ENCODE peak calls at places on chromosomes 2 and 18, in seven cellular contexts. U is T-cell; J is stimulated activated CD4-positive, alpha-beta T cell treated with anti-CD3 and anti-CD28 coated beads, Interleukin-1b, Interleukin-23, amount 100 ng/mL, for 24 hours; H is HT1080; T is activated T-cell treated with anti-CD3 and anti-CD28 coated beads for 24 hours; Z is COR-L47; V is RWPE1. P is an unnamed sample.
A peak's percentile ranks its signal among the peaks of the same experiment; 100 is the strongest.

GRCh38 chr18:49664086-49664890 is 102.4 kb downstream of the LIPG start:
- DNase-seq in U (no peak), J (no peak), H (no peak), T (no peak), Z (peak; percentile 46), V (no peak), P (peak; percentile 5)

GRCh38 chr2:29841386-29842004 is 79.9 kb downstream of the ALK start:
- DNase-seq in U (no peak), J (no peak), H (peak; percentile 50), T (peak; percentile 6), Z (no peak), V (peak; percentile 34), P (peak; percentile 21)

GRCh38 chr2:206127656-206128055 is 31.6 kb downstream of the NDUFS1 start:
- DNase-seq in U (no peak), J (no peak), H (peak; percentile 7), T (no peak), Z (no peak), V (no peak), P (no peak)

GRCh38 chr18:62549755-62550154 is 26.9 kb downstream of the ZCCHC2 start:
- DNase-seq in U (no peak), J (no peak), H (no peak), T (no peak), Z (no peak), V (no peak), P (no peak)

GRCh38 chr2:218981390-218982311 is 3.3 kb downstream of the FEV start:
- DNase-seq in U (no peak), J (no peak), H (no peak), T (no peak), Z (no peak), V (no peak), P (peak; percentile 20)

GRCh38 chr2:205712508-205712907 is 30.2 kb downstream of the NRP2 start:
- DNase-seq in U (no peak), J (no peak), H (peak; percentile 86), T (no peak), Z (no peak), V (no peak), P (no peak)

GRCh38 chr18:55861266-55861665 is 273.3 kb upstream of the TCF4 start:
- DNase-seq in U (no peak), J (no peak), H (peak; percentile 40), T (no peak), Z (peak; percentile 24), V (no peak), P (no peak)

GRCh38 chr2:57981369-57981768 is 65.2 kb upstream of the VRK2 start:
- DNase-seq in U (no peak), J (no peak), H (peak; percentile 87), T (no peak), Z (no peak), V (peak; percentile 22), P (no peak)

GRCh38 chr18:8559612-8560011 is 49.6 kb upstream of the RAB12 start:
- DNase-seq in U (no peak), J (no peak), H (peak; percentile 8), T (no peak), Z (no peak), V (no peak), P (no peak)

GRCh38 chr18:68893396-68893795 is 95.5 kb downstream of the CCDC102B start:
- DNase-seq in U (no peak), J (no peak), H (no peak), T (no peak), Z (no peak), V (no peak), P (no peak)

GRCh38 chr2:209208211-209208610 is 215.6 kb upstream of the MAP2 start:
- DNase-seq in U (no peak), J (no peak), H (peak; percentile 16), T (no peak), Z (no peak), V (peak; percentile 17), P (peak; percentile 21)

GRCh38 chr2:219469186-219469724 is 29.4 kb upstream of the GMPPA start:
- DNase-seq in U (no peak), J (no peak), H (peak; percentile 81), T (no peak), Z (no peak), V (peak; percentile 82), P (no peak)

GRCh38 chr2:196511258-196511971 is 128.1 kb upstream of the CCDC150 start:
- DNase-seq in U (no peak), J (no peak), H (no peak), T (no peak), Z (no peak), V (no peak), P (no peak)

GRCh38 chr2:47422560-47422959 is 19.6 kb downstream of the MSH2 start:
- DNase-seq in U (no peak), J (no peak), H (peak; percentile 59), T (no peak), Z (no peak), V (peak; percentile 63), P (no peak)

GRCh38 chr2:87996570-87996969 is 19.8 kb downstream of the RNU2-63P start:
- DNase-seq in U (no peak), J (no peak), H (no peak), T (no peak), Z (no peak), V (no peak), P (no peak)

GRCh38 chr2:64731746-64732145 is 78.0 kb upstream of the SERTAD2 start:
- DNase-seq in U (no peak), J (no peak), H (no peak), T (no peak), Z (no peak), V (no peak), P (no peak)

GRCh38 chr18:75811156-75811555 is 383.7 kb upstream of the SMIM21 start:
- DNase-seq in U (no peak), J (no peak), H (peak; percentile 36), T (no peak), Z (peak; percentile 98), V (no peak), P (peak; percentile 82)

GRCh38 chr2:179226961-179227259 is 37.7 kb downstream of the SESTD1 start:
- DNase-seq in U (no peak), J (no peak), H (no peak), T (no peak), Z (no peak), V (no peak), P (no peak)

GRCh38 chr2:121783180-121783579 is 27.7 kb downstream of the TSN start:
- DNase-seq in U (no peak), J (no peak), H (no peak), T (no peak), Z (no peak), V (no peak), P (no peak)

GRCh38 chr2:230416061-230416721 is at the start of gene SP100:
- DNase-seq in U (peak; percentile 57), J (peak; percentile 47), H (peak; percentile 83), T (peak; percentile 68), Z (no peak), V (peak; percentile 70), P (no peak)

GRCh38 chr2:241842067-241842415 is 16.7 kb downstream of the PDCD1 start:
- DNase-seq in U (no peak), J (no peak), H (no peak), T (no peak), Z (no peak), V (no peak), P (no peak)

GRCh38 chr18:75113455-75113854 is 95.5 kb downstream of the PTGR3 start:
- DNase-seq in U (no peak), J (no peak), H (no peak), T (no peak), Z (no peak), V (no peak), P (no peak)

GRCh38 chr2:163367825-163368582 is 367.8 kb downstream of the FIGN start:
- DNase-seq in U (no peak), J (no peak), H (no peak), T (no peak), Z (no peak), V (no peak), P (no peak)

GRCh38 chr2:240988571-240989271 is 9.7 kb upstream of the SNED1 start:
- DNase-seq in U (no peak), J (no peak), H (no peak), T (no peak), Z (no peak), V (no peak), P (no peak)

GRCh38 chr2:228624708-228625107 is 443.2 kb upstream of the SPHKAP start:
- DNase-seq in U (no peak), J (no peak), H (no peak), T (no peak), Z (no peak), V (no peak), P (no peak)

GRCh38 chr2:11158916-11159573 is 3.8 kb downstream of the SLC66A3 start:
- DNase-seq in U (no peak), J (no peak), H (no peak), T (no peak), Z (no peak), V (no peak), P (no peak)

P was measured in NCI-H1092 treated with DMSO at 0.1 percent for 48 hours.